ENCODE peak calls at places on chromosomes 5 and 9, in seven cellular contexts. B is GM12878, V is heart right ventricle, U is Peyer's patch, L is HFF-Myc, H is fibroblast of the aortic adventitia, G is GM10248. A is an unnamed sample.

GRCh38 chr5:138611295-138612220 is 36.4 kb upstream of the HSPA9 start:
- DNase-seq in L (no peak), B (no peak), U (no peak), V (no peak), G (peak), H (no peak), A (peak)

GRCh38 chr9:419571-420156 is 205.0 kb downstream of the DOCK8 start:
- DNase-seq in V (no peak), L (no peak), U (no peak), B (no peak), G (no peak), H (peak), A (no peak)

GRCh38 chr9:110912701-110913291 is 125.5 kb downstream of the LPAR1 start:
- DNase-seq in L (no peak), B (no peak), V (no peak), G (no peak), U (no peak), H (no peak), A (no peak)

GRCh38 chr5:77845273-77845646 is 69.1 kb upstream of the TBCA start:
- DNase-seq in V (no peak), B (no peak), G (no peak), U (no peak), H (no peak), L (no peak), A (no peak)

GRCh38 chr5:31531543-31531887 is 378 bp downstream of the DROSHA start:
- DNase-seq in G (peak), L (no peak), B (no peak), V (peak), H (no peak), U (no peak), A (peak)

GRCh38 chr9:2469681-2470141 is 151.9 kb upstream of the VLDLR start:
- DNase-seq in L (peak), B (peak), U (no peak), G (peak), H (peak), V (peak), A (peak)

GRCh38 chr5:163478126-163478981 is 17.9 kb downstream of the HMMR start:
- DNase-seq in H (peak), L (no peak), B (no peak), G (no peak), U (no peak), V (no peak), A (no peak)

GRCh38 chr5:158560170-158560569 is 539.5 kb downstream of the EBF1 start:
- DNase-seq in H (peak), B (peak), L (no peak), U (peak), G (peak), V (peak), A (peak)

GRCh38 chr5:180563994-180564393 is 27.3 kb downstream of the SCGB3A1 start:
- DNase-seq in U (no peak), H (no peak), G (no peak), B (peak), V (no peak), L (no peak), A (peak)

GRCh38 chr9:84917366-84918063 is 248.0 kb downstream of the NTRK2 start:
- DNase-seq in L (no peak), V (no peak), B (no peak), H (no peak), U (peak), G (no peak), A (no peak)

GRCh38 chr9:106019017-106019692 is 324.8 kb downstream of the TMEM38B start:
- DNase-seq in V (no peak), L (no peak), G (no peak), U (no peak), H (no peak), B (no peak), A (no peak)

GRCh38 chr5:63923914-63924313 is 38.3 kb downstream of the HTR1A start:
- DNase-seq in H (no peak), G (no peak), U (no peak), V (no peak), L (no peak), B (no peak), A (no peak)

GRCh38 chr5:55160493-55161209 is 680 bp downstream of the GPX8 start:
- DNase-seq in V (no peak), U (peak), L (peak), H (peak), G (no peak), B (no peak), A (no peak)

GRCh38 chr5:96934291-96934694 is 1.6 kb upstream of the LNPEP start:
- DNase-seq in U (no peak), G (no peak), L (no peak), B (no peak), V (no peak), H (peak), A (peak)

GRCh38 chr5:105821800-105822199 is 1848.9 kb downstream of the EFNA5 start:
- DNase-seq in U (no peak), V (no peak), L (no peak), B (no peak), G (no peak), H (no peak), A (no peak)

GRCh38 chr5:42930934-42931333 is 109.2 kb downstream of the ANXA2R start:
- DNase-seq in B (no peak), L (no peak), G (no peak), U (no peak), V (no peak), H (peak), A (no peak)

GRCh38 chr9:110767559-110768063 is 99.0 kb downstream of the MUSK start:
- DNase-seq in U (peak), H (peak), G (no peak), L (no peak), B (no peak), V (peak), A (no peak)

GRCh38 chr9:126777733-126778132 is 27.1 kb upstream of the ZBTB43 start:
- DNase-seq in V (no peak), U (no peak), H (no peak), L (no peak), G (no peak), B (no peak), A (peak)

GRCh38 chr5:1745806-1746370 is 53.7 kb downstream of the MRPL36 start:
- DNase-seq in U (peak), G (no peak), H (no peak), B (no peak), L (no peak), V (no peak), A (no peak)

GRCh38 chr5:159917919-159918487 is 1.7 kb downstream of the ADRA1B start:
- DNase-seq in H (no peak), B (no peak), V (no peak), L (no peak), G (no peak), U (no peak), A (no peak)

GRCh38 chr9:127112056-127112455 is 10.4 kb downstream of the ANGPTL2 start:
- DNase-seq in U (no peak), B (no peak), V (peak), H (peak), G (no peak), L (no peak), A (no peak)

GRCh38 chr9:135605238-135605781 is 34.0 kb downstream of the GLT6D1 start:
- DNase-seq in B (no peak), H (no peak), U (peak), L (no peak), V (no peak), G (no peak), A (no peak)

GRCh38 chr5:2207966-2208544 is 325.3 kb upstream of the IRX4 start:
- DNase-seq in V (peak), B (no peak), G (no peak), U (no peak), L (no peak), H (no peak), A (peak)

GRCh38 chr5:2651116-2651515 is 100.4 kb downstream of the IRX2 start:
- DNase-seq in G (no peak), V (no peak), B (no peak), H (no peak), L (no peak), U (no peak), A (no peak)

GRCh38 chr5:117326997-117327396 is 752.4 kb upstream of the SEMA6A start:
- DNase-seq in V (no peak), B (no peak), U (no peak), G (no peak), L (no peak), H (no peak), A (no peak)
- TF ChIP-seq CTCF in V (no peak), B (no peak), U (no peak), G (no peak), L (no peak), H (no peak), A (no peak)

GRCh38 chr9:82115900-82116299 is 127.3 kb downstream of the SPATA31D1 start:
- DNase-seq in L (no peak), V (no peak), B (no peak), U (no peak), H (no peak), G (no peak), A (no peak)

GRCh38 chr9:82117025-82117424 is 128.5 kb downstream of the SPATA31D1 start:
- DNase-seq in H (peak), U (no peak), B (no peak), V (no peak), L (peak), G (no peak), A (no peak)

GRCh38 chr9:82117528-82117927 is 129.0 kb downstream of the SPATA31D1 start:
- DNase-seq in H (peak), U (no peak), G (no peak), B (no peak), L (no peak), V (no peak), A (no peak)

DNA sequence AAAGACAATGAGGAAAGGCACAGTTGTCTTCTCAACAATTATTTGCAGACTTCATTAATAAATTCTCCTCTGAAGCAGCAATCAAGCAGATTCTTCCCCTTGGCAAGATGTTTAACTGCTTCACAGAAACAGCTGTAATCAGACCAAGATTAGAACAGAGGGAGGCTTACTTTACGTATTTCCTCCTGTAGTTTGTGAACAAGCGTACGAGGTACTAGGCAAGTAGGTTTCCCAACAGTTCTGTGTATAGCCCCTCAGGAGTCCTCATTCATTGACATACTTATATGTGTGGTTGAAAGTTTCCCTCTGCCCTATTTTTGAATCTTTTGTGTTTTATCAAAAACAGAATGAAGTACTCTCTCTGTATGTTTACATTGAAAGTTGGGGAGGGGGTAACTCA is 128.0 kb downstream of the SPATA31D1 start:
- DNase-seq in H (peak), U (no peak), V (no peak), G (no peak), B (no peak), L (no peak), A (no peak)
- TF ChIP-seq CTCF in H (no peak), U (no peak), V (no peak), G (no peak), B (no peak), L (no peak), A (no peak)

DNA sequence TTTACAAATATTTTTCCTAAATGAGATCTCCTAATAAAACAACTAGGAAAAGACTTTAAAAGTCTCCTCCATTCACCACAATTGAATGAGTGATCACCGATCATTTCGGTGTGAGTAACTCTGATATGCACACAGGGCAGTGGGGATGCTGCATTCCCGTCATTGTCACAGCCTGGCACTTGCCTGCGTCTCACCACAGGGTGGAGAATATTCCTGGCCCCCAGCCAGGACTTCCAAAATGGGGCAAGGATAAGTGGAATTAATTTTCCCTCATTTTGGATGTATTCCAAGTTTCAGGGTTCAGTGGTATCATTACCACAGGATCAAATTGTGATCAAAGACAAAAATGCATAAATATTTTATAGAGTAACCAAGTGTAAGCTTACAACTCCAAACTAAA is 107.1 kb downstream of the CTNND2 start:
- DNase-seq in G (no peak), B (no peak), U (no peak), L (no peak), H (no peak), V (no peak), A (no peak)
- TF ChIP-seq CTCF in G (no peak), B (no peak), U (no peak), L (no peak), H (no peak), V (no peak), A (no peak)

GRCh38 chr9:80931163-80931562 is 758.2 kb downstream of the TLE1 start:
- DNase-seq in U (no peak), B (no peak), G (no peak), L (no peak), H (no peak), V (no peak), A (no peak)
- TF ChIP-seq CTCF in U (no peak), B (no peak), G (no peak), L (no peak), H (no peak), V (no peak), A (no peak)

GRCh38 chr9:35733109-35733541 is 659 bp downstream of the CREB3 start:
- DNase-seq in G (peak), B (no peak), V (no peak), L (no peak), H (peak), U (no peak), A (no peak)
- TF ChIP-seq CTCF in G (peak), B (no peak), V (no peak), L (no peak), H (no peak), U (no peak), A (no peak)

DNA sequence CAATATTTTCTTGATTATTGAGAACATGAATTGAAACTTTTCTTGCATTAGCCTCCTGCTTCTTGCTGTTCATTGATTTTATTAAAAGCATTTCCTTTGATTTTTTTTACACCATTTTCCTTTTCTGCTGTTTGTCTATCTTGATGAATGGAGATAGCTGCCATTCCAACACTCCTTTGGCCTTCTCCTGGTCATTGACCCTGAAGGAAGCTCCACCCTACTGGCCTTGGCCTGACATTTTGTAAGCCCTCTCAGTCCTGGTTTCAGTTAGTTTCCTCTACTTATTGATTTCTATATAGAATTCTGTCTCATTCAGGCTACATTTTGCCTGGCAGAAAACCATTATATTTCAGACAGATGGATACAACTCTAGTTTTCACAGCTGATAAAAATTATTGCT is 115.1 kb upstream of the DMRTA1 start:
- DNase-seq in H (no peak), U (no peak), V (no peak), L (no peak), B (no peak), G (no peak), A (no peak)
- TF ChIP-seq CTCF in H (no peak), U (no peak), V (no peak), L (no peak), B (no peak), G (no peak), A (no peak)